ENCODE peak calls at places on chromosomes 2 and 18, in nine cellular contexts. L, P, V, K, Y, B, U, O and I are unnamed samples.
A peak's percentile ranks its signal among the peaks of the same experiment; 100 is the strongest.

GRCh38 chr2:33395660-33396249 is 80.7 kb upstream of the RASGRP3 start:
- DNase-seq in P (peak; percentile 56), K (peak; percentile 77), B (no peak), O (peak; percentile 66), Y (peak; percentile 23), U (peak; percentile 18), L (peak; percentile 40), V (peak; percentile 48), I (peak; percentile 64)

GRCh38 chr2:169184074-169184473 is 114.7 kb downstream of the DHRS9 start:
- DNase-seq in Y (no peak), L (peak; percentile 25), B (no peak), K (peak; percentile 74), O (no peak), P (no peak), U (no peak), V (no peak), I (no peak)

GRCh38 chr2:23425886-23426283 is 40.9 kb downstream of the KLHL29 start:
- DNase-seq in B (no peak), Y (no peak), L (peak; percentile 25), V (no peak), P (no peak), K (no peak), O (peak; percentile 75), U (no peak), I (peak; percentile 31)

GRCh38 chr2:152241956-152242355 is 66.4 kb upstream of the STAM2 start:
- DNase-seq in K (peak; percentile 64), P (no peak), B (peak; percentile 66), O (no peak), Y (no peak), U (no peak), L (peak; percentile 77), V (no peak), I (no peak)

GRCh38 chr2:9033385-9034175 is 30.1 kb upstream of the MBOAT2 start:
- DNase-seq in K (no peak), Y (peak; percentile 42), O (peak; percentile 18), L (no peak), V (no peak), U (no peak), B (no peak), P (peak; percentile 28), I (peak; percentile 12)

GRCh38 chr2:121625953-121626352 is 23.3 kb downstream of the CLASP1 start:
- DNase-seq in P (no peak), U (no peak), B (no peak), L (no peak), O (no peak), Y (no peak), V (no peak), K (no peak), I (no peak)

GRCh38 chr18:11149441-11150270 is at the start of gene PIEZO2:
- DNase-seq in K (no peak), O (peak; percentile 66), P (peak; percentile 29), Y (peak; percentile 92), B (no peak), U (peak; percentile 68), V (peak; percentile 88), L (no peak), I (peak; percentile 57)

GRCh38 chr18:23793051-23793450 is 103.8 kb downstream of the LAMA3 start:
- DNase-seq in K (no peak), L (no peak), O (no peak), V (no peak), U (no peak), P (no peak), B (no peak), Y (no peak), I (no peak)

GRCh38 chr2:211457325-211457724 is 900.9 kb downstream of the CPS1 start:
- DNase-seq in L (no peak), K (no peak), P (no peak), O (no peak), B (no peak), U (no peak), V (no peak), Y (no peak), I (no peak)

GRCh38 chr2:26707747-26708146 is 15.2 kb downstream of the KCNK3 start:
- DNase-seq in P (no peak), U (no peak), O (no peak), B (no peak), L (no peak), K (no peak), Y (no peak), V (no peak), I (no peak)

GRCh38 chr2:228063558-228063957 is 117.9 kb downstream of the SPHKAP start:
- DNase-seq in V (no peak), U (no peak), Y (no peak), O (no peak), P (no peak), B (no peak), K (no peak), L (peak; percentile 12), I (peak; percentile 36)

GRCh38 chr2:228066416-228066815 is 115.1 kb downstream of the SPHKAP start:
- DNase-seq in O (no peak), B (no peak), V (no peak), Y (no peak), L (no peak), U (no peak), K (no peak), P (no peak), I (no peak)

GRCh38 chr2:228067309-228067708 is 114.2 kb downstream of the SPHKAP start:
- DNase-seq in B (no peak), P (no peak), V (no peak), U (no peak), L (no peak), Y (no peak), O (no peak), K (no peak), I (no peak)

GRCh38 chr2:228065686-228066085 is 115.8 kb downstream of the SPHKAP start:
- DNase-seq in B (no peak), U (no peak), P (no peak), O (no peak), K (peak; percentile 45), L (peak; percentile 42), Y (no peak), V (no peak), I (peak; percentile 42)

GRCh38 chr2:228064796-228065315 is 116.6 kb downstream of the SPHKAP start:
- DNase-seq in U (no peak), B (no peak), Y (no peak), P (no peak), O (no peak), L (no peak), K (no peak), V (no peak), I (no peak)
- TF ChIP-seq EZH2 in U (no peak), B (no peak), Y (no peak), P (no peak), O (no peak), L (no peak), K (no peak), V (no peak), I (no peak)

GRCh38 chr2:217090884-217091283 is 231.0 kb upstream of the TNP1 start:
- DNase-seq in B (no peak), P (no peak), O (no peak), K (no peak), V (no peak), Y (no peak), L (no peak), U (no peak), I (no peak)

GRCh38 chr2:217090024-217090473 is 230.2 kb upstream of the TNP1 start:
- DNase-seq in P (peak; percentile 45), U (no peak), O (peak; percentile 29), Y (no peak), K (no peak), B (no peak), V (no peak), L (no peak), I (peak; percentile 43)

GRCh38 chr2:217091531-217091930 is 231.7 kb upstream of the TNP1 start:
- DNase-seq in K (no peak), P (no peak), O (no peak), Y (no peak), L (no peak), B (no peak), V (no peak), U (no peak), I (no peak)

GRCh38 chr2:217086038-217086522 is 226.2 kb upstream of the TNP1 start:
- DNase-seq in O (peak; percentile 33), L (no peak), K (peak; percentile 21), P (no peak), Y (no peak), B (no peak), V (no peak), U (no peak), I (peak; percentile 79)

DNA sequence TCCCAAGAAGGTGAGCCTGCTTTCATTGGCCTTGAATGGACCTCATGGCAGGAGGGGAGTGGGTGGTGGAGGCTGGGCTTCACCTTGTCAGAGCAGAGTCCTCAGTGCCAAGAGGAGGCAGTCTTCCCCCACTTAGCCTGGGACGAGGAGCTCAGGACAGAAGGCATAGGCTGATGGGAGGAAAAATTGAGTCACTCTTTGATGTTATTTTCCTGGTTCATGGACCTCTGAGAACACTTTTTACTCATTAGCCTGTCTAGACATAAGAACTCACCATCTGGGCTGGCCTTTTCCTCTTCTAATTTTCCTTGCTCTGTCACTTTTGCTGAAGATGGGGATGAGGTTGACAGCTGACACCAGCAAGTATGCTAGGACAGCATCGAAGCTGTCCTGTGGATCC is 225.7 kb upstream of the TNP1 start:
- DNase-seq in K (no peak), L (no peak), B (no peak), U (no peak), Y (no peak), O (no peak), V (no peak), P (no peak), I (peak; percentile 85)
- H3K4me2 ChIP-seq in K (no peak overlapping the region), L (no peak overlapping the region), B (no peak overlapping the region), U (no peak overlapping the region), Y (no peak overlapping the region), O (no peak overlapping the region), V (no peak overlapping the region), P (no peak overlapping the region), I (no peak overlapping the region)

GRCh38 chr2:222304737-222305509 is 6.1 kb upstream of the PAX3 start:
- DNase-seq in U (no peak), P (no peak), V (no peak), O (no peak), L (no peak), B (no peak), K (no peak), Y (peak; percentile 62), I (no peak)

GRCh38 chr2:222307138-222307756 is 8.4 kb upstream of the PAX3 start:
- DNase-seq in K (no peak), Y (peak; percentile 74), V (no peak), B (no peak), L (no peak), P (no peak), O (no peak), U (no peak), I (no peak)

GRCh38 chr2:222306393-222307137 is 7.8 kb upstream of the PAX3 start:
- DNase-seq in P (no peak), B (no peak), V (no peak), L (no peak), O (no peak), U (no peak), Y (peak; percentile 30), K (no peak), I (no peak)

GRCh38 chr2:222303828-222304736 is 5.3 kb upstream of the PAX3 start:
- DNase-seq in P (no peak), Y (peak; percentile 62), L (no peak), U (no peak), O (no peak), V (no peak), B (no peak), K (no peak), I (no peak)

GRCh38 chr2:222305510-222306392 is 7.0 kb upstream of the PAX3 start:
- DNase-seq in U (no peak), Y (peak; percentile 84), O (no peak), K (no peak), L (no peak), B (no peak), V (no peak), P (no peak), I (peak; percentile 37)
- TF ChIP-seq EZH2 in U (no peak), Y (peak; percentile 70), O (peak; percentile 52), K (no peak), L (peak; percentile 82), B (peak; percentile 90), V (peak; percentile 47), P (no peak), I (peak; percentile 24)

GRCh38 chr2:150528861-150529801 is 41.7 kb upstream of the RND3 start:
- DNase-seq in L (peak; percentile 95), U (no peak), Y (peak; percentile 6), P (no peak), B (no peak), O (peak; percentile 67), K (peak; percentile 92), V (peak; percentile 52), I (peak; percentile 88)
- H3K4me2 ChIP-seq in L (peak overlapping the region; percentile 64), U (no peak overlapping the region), Y (no peak overlapping the region), P (no peak overlapping the region), B (peak overlapping the region; percentile 71), O (peak overlapping the region; percentile 78), K (peak overlapping the region; percentile 78), V (peak overlapping the region; percentile 38), I (peak overlapping the region; percentile 92)